ENCODE peak calls at places on chromosomes 4 and X, in eight cellular contexts. One of them, this sample, is unnamed.

GRCh38 chr4:80925293-80925692 is 105.2 kb upstream of the BMP3 start:
- DNase-seq in NCI-H2081: no peak
- DNase-seq in HuH-7.5: no peak
- DNase-seq in tibial artery: no peak
- DNase-seq in activated T-helper 1 cell treated with Interleukin-2 at 50 U/mL for 16 hours: no peak
- DNase-seq in Right ventricle myocardium superior: no peak
- DNase-seq in psoas muscle: no peak
- DNase-seq in fibroblast of lung: no peak
- DNase-seq in this sample: no peak

GRCh38 chrX:13387656-13388421 is 68.0 kb upstream of the ATXN3L start:
- DNase-seq in NCI-H2081: no peak
- DNase-seq in HuH-7.5: no peak
- DNase-seq in tibial artery: no peak
- DNase-seq in activated T-helper 1 cell treated with Interleukin-2 at 50 U/mL for 16 hours: no peak
- DNase-seq in Right ventricle myocardium superior: no peak
- DNase-seq in psoas muscle: no peak
- DNase-seq in fibroblast of lung: peak
- DNase-seq in this sample: no peak

GRCh38 chr4:18020145-18020670 is 1.3 kb downstream of the LCORL start:
- DNase-seq in NCI-H2081: peak
- DNase-seq in HuH-7.5: peak
- DNase-seq in tibial artery: no peak
- DNase-seq in activated T-helper 1 cell treated with Interleukin-2 at 50 U/mL for 16 hours: no peak
- DNase-seq in Right ventricle myocardium superior: no peak
- DNase-seq in psoas muscle: no peak
- DNase-seq in fibroblast of lung: peak
- DNase-seq in this sample: no peak

GRCh38 chr4:76208005-76208765 is 5.4 kb downstream of the SCARB2 start:
- DNase-seq in NCI-H2081: peak
- DNase-seq in HuH-7.5: no peak
- DNase-seq in tibial artery: peak
- DNase-seq in activated T-helper 1 cell treated with Interleukin-2 at 50 U/mL for 16 hours: no peak
- DNase-seq in Right ventricle myocardium superior: peak
- DNase-seq in psoas muscle: peak
- DNase-seq in fibroblast of lung: peak
- DNase-seq in this sample: peak

GRCh38 chrX:19661977-19662376 is 146.7 kb upstream of the MAP3K15 start:
- DNase-seq in NCI-H2081: no peak
- DNase-seq in HuH-7.5: no peak
- DNase-seq in tibial artery: no peak
- DNase-seq in activated T-helper 1 cell treated with Interleukin-2 at 50 U/mL for 16 hours: no peak
- DNase-seq in Right ventricle myocardium superior: no peak
- DNase-seq in psoas muscle: no peak
- DNase-seq in fibroblast of lung: no peak
- DNase-seq in this sample: peak

GRCh38 chr4:132334081-132334480 is 815.0 kb upstream of the PCDH10 start:
- DNase-seq in NCI-H2081: no peak
- DNase-seq in HuH-7.5: no peak
- DNase-seq in tibial artery: no peak
- DNase-seq in activated T-helper 1 cell treated with Interleukin-2 at 50 U/mL for 16 hours: no peak
- DNase-seq in Right ventricle myocardium superior: no peak
- DNase-seq in psoas muscle: no peak
- DNase-seq in fibroblast of lung: peak
- DNase-seq in this sample: peak

GRCh38 chrX:295136-295535 is 14.0 kb downstream of the PLCXD1 start:
- DNase-seq in NCI-H2081: no peak
- DNase-seq in HuH-7.5: no peak
- DNase-seq in tibial artery: no peak
- DNase-seq in activated T-helper 1 cell treated with Interleukin-2 at 50 U/mL for 16 hours: no peak
- DNase-seq in Right ventricle myocardium superior: peak
- DNase-seq in psoas muscle: no peak
- DNase-seq in fibroblast of lung: no peak
- DNase-seq in this sample: no peak

GRCh38 chr4:98260047-98260578 is 1.1 kb upstream of the RAP1GDS1 start:
- DNase-seq in NCI-H2081: peak
- DNase-seq in HuH-7.5: peak
- DNase-seq in tibial artery: peak
- DNase-seq in activated T-helper 1 cell treated with Interleukin-2 at 50 U/mL for 16 hours: peak
- DNase-seq in Right ventricle myocardium superior: no peak
- DNase-seq in psoas muscle: peak
- DNase-seq in fibroblast of lung: no peak
- DNase-seq in this sample: no peak

GRCh38 chr4:153661215-153661822 is 22.8 kb upstream of the TLR2 start:
- DNase-seq in NCI-H2081: no peak
- DNase-seq in HuH-7.5: no peak
- DNase-seq in tibial artery: no peak
- DNase-seq in activated T-helper 1 cell treated with Interleukin-2 at 50 U/mL for 16 hours: no peak
- DNase-seq in Right ventricle myocardium superior: no peak
- DNase-seq in psoas muscle: no peak
- DNase-seq in fibroblast of lung: no peak
- DNase-seq in this sample: peak

GRCh38 chrX:1165535-1166196 is 46.8 kb downstream of the CRLF2 start:
- DNase-seq in NCI-H2081: no peak
- DNase-seq in HuH-7.5: no peak
- DNase-seq in tibial artery: peak
- DNase-seq in activated T-helper 1 cell treated with Interleukin-2 at 50 U/mL for 16 hours: no peak
- DNase-seq in Right ventricle myocardium superior: no peak
- DNase-seq in psoas muscle: no peak
- DNase-seq in fibroblast of lung: no peak
- DNase-seq in this sample: no peak

GRCh38 chrX:129956765-129957164 is 25.7 kb upstream of the BCORL1 start:
- DNase-seq in NCI-H2081: no peak
- DNase-seq in HuH-7.5: no peak
- DNase-seq in tibial artery: no peak
- DNase-seq in activated T-helper 1 cell treated with Interleukin-2 at 50 U/mL for 16 hours: no peak
- DNase-seq in Right ventricle myocardium superior: no peak
- DNase-seq in psoas muscle: no peak
- DNase-seq in fibroblast of lung: no peak
- DNase-seq in this sample: no peak

GRCh38 chr4:54902261-54902660 is 223.1 kb downstream of the KDR start:
- DNase-seq in NCI-H2081: no peak
- DNase-seq in HuH-7.5: no peak
- DNase-seq in tibial artery: no peak
- DNase-seq in activated T-helper 1 cell treated with Interleukin-2 at 50 U/mL for 16 hours: no peak
- DNase-seq in Right ventricle myocardium superior: no peak
- DNase-seq in psoas muscle: no peak
- DNase-seq in fibroblast of lung: peak
- DNase-seq in this sample: no peak

GRCh38 chrX:101260435-101260834 is 30.7 kb downstream of the TAF7L start:
- DNase-seq in NCI-H2081: no peak
- DNase-seq in HuH-7.5: peak
- DNase-seq in tibial artery: no peak
- DNase-seq in activated T-helper 1 cell treated with Interleukin-2 at 50 U/mL for 16 hours: no peak
- DNase-seq in Right ventricle myocardium superior: no peak
- DNase-seq in psoas muscle: no peak
- DNase-seq in fibroblast of lung: no peak
- DNase-seq in this sample: no peak

GRCh38 chr4:41692717-41693345 is 55.7 kb downstream of the PHOX2B start:
- DNase-seq in NCI-H2081: peak
- DNase-seq in HuH-7.5: no peak
- DNase-seq in tibial artery: no peak
- DNase-seq in activated T-helper 1 cell treated with Interleukin-2 at 50 U/mL for 16 hours: no peak
- DNase-seq in Right ventricle myocardium superior: peak
- DNase-seq in psoas muscle: peak
- DNase-seq in fibroblast of lung: peak
- DNase-seq in this sample: peak

GRCh38 chrX:11533211-11533651 is 132.5 kb downstream of the ARHGAP6 start:
- DNase-seq in NCI-H2081: peak
- DNase-seq in HuH-7.5: peak
- DNase-seq in tibial artery: no peak
- DNase-seq in activated T-helper 1 cell treated with Interleukin-2 at 50 U/mL for 16 hours: no peak
- DNase-seq in Right ventricle myocardium superior: no peak
- DNase-seq in psoas muscle: no peak
- DNase-seq in fibroblast of lung: peak
- DNase-seq in this sample: peak

GRCh38 chrX:19865567-19866363 is 21.6 kb downstream of the SH3KBP1 start:
- DNase-seq in NCI-H2081: no peak
- DNase-seq in HuH-7.5: no peak
- DNase-seq in tibial artery: no peak
- DNase-seq in activated T-helper 1 cell treated with Interleukin-2 at 50 U/mL for 16 hours: no peak
- DNase-seq in Right ventricle myocardium superior: peak
- DNase-seq in psoas muscle: no peak
- DNase-seq in fibroblast of lung: no peak
- DNase-seq in this sample: no peak

GRCh38 chr4:83362492-83363329 is 28.1 kb upstream of the HPSE start:
- DNase-seq in NCI-H2081: peak
- DNase-seq in HuH-7.5: no peak
- DNase-seq in tibial artery: no peak
- DNase-seq in activated T-helper 1 cell treated with Interleukin-2 at 50 U/mL for 16 hours: no peak
- DNase-seq in Right ventricle myocardium superior: no peak
- DNase-seq in psoas muscle: no peak
- DNase-seq in fibroblast of lung: peak
- DNase-seq in this sample: no peak

GRCh38 chr4:155608231-155608885 is 58.3 kb upstream of the GUCY1A1 start:
- DNase-seq in NCI-H2081: no peak
- DNase-seq in HuH-7.5: no peak
- DNase-seq in tibial artery: no peak
- DNase-seq in activated T-helper 1 cell treated with Interleukin-2 at 50 U/mL for 16 hours: no peak
- DNase-seq in Right ventricle myocardium superior: no peak
- DNase-seq in psoas muscle: no peak
- DNase-seq in fibroblast of lung: no peak
- DNase-seq in this sample: no peak

GRCh38 chr4:150080335-150080734 is 2.1 kb downstream of the DCLK2 start:
- DNase-seq in NCI-H2081: peak
- DNase-seq in HuH-7.5: no peak
- DNase-seq in tibial artery: no peak
- DNase-seq in activated T-helper 1 cell treated with Interleukin-2 at 50 U/mL for 16 hours: no peak
- DNase-seq in Right ventricle myocardium superior: no peak
- DNase-seq in psoas muscle: no peak
- DNase-seq in fibroblast of lung: peak
- DNase-seq in this sample: no peak

GRCh38 chrX:1734806-1735205 is 119.9 kb downstream of the ASMT start:
- DNase-seq in NCI-H2081: no peak
- DNase-seq in HuH-7.5: no peak
- DNase-seq in tibial artery: no peak
- DNase-seq in activated T-helper 1 cell treated with Interleukin-2 at 50 U/mL for 16 hours: no peak
- DNase-seq in Right ventricle myocardium superior: no peak
- DNase-seq in psoas muscle: no peak
- DNase-seq in fibroblast of lung: no peak
- DNase-seq in this sample: no peak

GRCh38 chr4:56757270-56757746 is 64.2 kb downstream of the SPINK2 start:
- DNase-seq in NCI-H2081: no peak
- DNase-seq in HuH-7.5: no peak
- DNase-seq in tibial artery: peak
- DNase-seq in activated T-helper 1 cell treated with Interleukin-2 at 50 U/mL for 16 hours: peak
- DNase-seq in Right ventricle myocardium superior: no peak
- DNase-seq in psoas muscle: no peak
- DNase-seq in fibroblast of lung: peak
- DNase-seq in this sample: peak

GRCh38 chrX:46957299-46957698 is 45.1 kb downstream of the JADE3 start:
- DNase-seq in NCI-H2081: no peak
- DNase-seq in HuH-7.5: no peak
- DNase-seq in tibial artery: no peak
- DNase-seq in activated T-helper 1 cell treated with Interleukin-2 at 50 U/mL for 16 hours: no peak
- DNase-seq in Right ventricle myocardium superior: no peak
- DNase-seq in psoas muscle: no peak
- DNase-seq in fibroblast of lung: no peak
- DNase-seq in this sample: no peak

GRCh38 chr4:26069218-26069617 is 155.2 kb downstream of the SMIM20 start:
- DNase-seq in NCI-H2081: no peak
- DNase-seq in HuH-7.5: no peak
- DNase-seq in tibial artery: no peak
- DNase-seq in activated T-helper 1 cell treated with Interleukin-2 at 50 U/mL for 16 hours: no peak
- DNase-seq in Right ventricle myocardium superior: no peak
- DNase-seq in psoas muscle: no peak
- DNase-seq in fibroblast of lung: peak
- DNase-seq in this sample: no peak

GRCh38 chr4:14446311-14446710 is 556.0 kb upstream of the CPEB2 start:
- DNase-seq in NCI-H2081: no peak
- DNase-seq in HuH-7.5: no peak
- DNase-seq in tibial artery: no peak
- DNase-seq in activated T-helper 1 cell treated with Interleukin-2 at 50 U/mL for 16 hours: no peak
- DNase-seq in Right ventricle myocardium superior: no peak
- DNase-seq in psoas muscle: no peak
- DNase-seq in fibroblast of lung: peak
- DNase-seq in this sample: peak

GRCh38 chrX:56789518-56790070 is 60.6 kb downstream of the NBDY start:
- DNase-seq in NCI-H2081: no peak
- DNase-seq in HuH-7.5: no peak
- DNase-seq in tibial artery: no peak
- DNase-seq in activated T-helper 1 cell treated with Interleukin-2 at 50 U/mL for 16 hours: no peak
- DNase-seq in Right ventricle myocardium superior: no peak
- DNase-seq in psoas muscle: no peak
- DNase-seq in fibroblast of lung: no peak
- DNase-seq in this sample: no peak

GRCh38 chr4:186204103-186204559 is 12.8 kb downstream of the CYP4V2 start:
- DNase-seq in NCI-H2081: no peak
- DNase-seq in HuH-7.5: no peak
- DNase-seq in tibial artery: no peak
- DNase-seq in activated T-helper 1 cell treated with Interleukin-2 at 50 U/mL for 16 hours: no peak
- DNase-seq in Right ventricle myocardium superior: no peak
- DNase-seq in psoas muscle: no peak
- DNase-seq in fibroblast of lung: peak
- DNase-seq in this sample: peak

This sample was measured in skeletal muscle cell.